ENCODE peak calls at places on chromosome 10, in ten cellular contexts. M, V, Z, H, O, A, P, L, X and K are unnamed samples.

GRCh38 chr10:3774018-3774813 is 10.8 kb downstream of the KLF6 start:
- DNase-seq in Z (no peak), L (peak; percentile 72), V (no peak), H (no peak), P (no peak), A (no peak), X (no peak), O (no peak), M (no peak), K (no peak)

GRCh38 chr10:69421611-69422308 is 5.0 kb upstream of the TACR2 start:
- DNase-seq in X (peak; percentile 32), L (no peak), H (no peak), V (no peak), Z (no peak), A (no peak), O (no peak), P (no peak), M (peak; percentile 64), K (peak; percentile 51)

GRCh38 chr10:23217471-23217870 is 25.4 kb downstream of the PTF1A start:
- DNase-seq in M (no peak), X (no peak), A (no peak), H (no peak), Z (no peak), P (no peak), L (no peak), O (no peak), V (no peak), K (no peak)

GRCh38 chr10:31700222-31700621 is 228.4 kb downstream of the ARHGAP12 start:
- DNase-seq in V (no peak), L (no peak), A (peak; percentile 27), X (no peak), M (no peak), P (no peak), O (no peak), H (no peak), Z (no peak), K (no peak)

GRCh38 chr10:60441515-60441914 is 51.8 kb upstream of the ANK3 start:
- DNase-seq in L (no peak), Z (peak; percentile 23), P (peak; percentile 6), O (no peak), M (no peak), V (no peak), X (no peak), H (no peak), A (no peak), K (no peak)

GRCh38 chr10:79162861-79163662 is 94.3 kb downstream of the ZMIZ1 start:
- DNase-seq in L (no peak), V (no peak), X (no peak), M (no peak), H (no peak), A (no peak), P (no peak), Z (no peak), O (no peak), K (peak; percentile 73)

GRCh38 chr10:93376372-93377296 is 105.5 kb downstream of the MYOF start:
- DNase-seq in A (no peak), O (peak; percentile 26), H (peak; percentile 84), X (peak; percentile 69), M (peak; percentile 42), V (peak; percentile 72), L (peak; percentile 84), Z (peak; percentile 53), P (peak; percentile 80), K (peak; percentile 47)

GRCh38 chr10:132095403-132096113 is 29.8 kb downstream of the JAKMIP3 start:
- DNase-seq in P (no peak), O (peak; percentile 20), L (no peak), H (no peak), V (no peak), A (no peak), X (no peak), Z (no peak), M (no peak), K (no peak)

GRCh38 chr10:71970331-71970730 is 6.1 kb downstream of the CHST3 start:
- DNase-seq in X (peak; percentile 80), H (peak; percentile 89), L (no peak), O (peak; percentile 75), V (peak; percentile 60), A (no peak), Z (peak; percentile 75), P (no peak), M (no peak), K (peak; percentile 79)

GRCh38 chr10:73894245-73894971 is 16.5 kb upstream of the PLAU start:
- DNase-seq in M (no peak), A (no peak), P (no peak), L (no peak), X (no peak), Z (peak; percentile 56), V (no peak), O (no peak), H (no peak), K (no peak)

GRCh38 chr10:121774813-121775212 is 153.0 kb downstream of the ATE1 start:
- DNase-seq in V (no peak), A (no peak), Z (no peak), H (no peak), P (no peak), X (no peak), M (no peak), O (no peak), L (no peak), K (no peak)

GRCh38 chr10:6173203-6173602 is 29.5 kb upstream of the PFKFB3 start:
- DNase-seq in V (no peak), L (no peak), P (no peak), O (no peak), Z (peak; percentile 52), M (peak; percentile 45), X (no peak), A (no peak), H (peak; percentile 69), K (no peak)

GRCh38 chr10:125629758-125630376 is 53.1 kb downstream of the TEX36 start:
- DNase-seq in M (no peak), P (peak; percentile 66), V (peak; percentile 66), X (no peak), O (no peak), L (peak; percentile 24), H (peak; percentile 9), Z (peak; percentile 50), A (no peak), K (no peak)

GRCh38 chr10:68594405-68594804 is 34.3 kb downstream of the TET1 start:
- DNase-seq in H (no peak), Z (peak; percentile 71), X (no peak), V (no peak), P (peak; percentile 50), A (no peak), O (no peak), M (no peak), L (no peak), K (no peak)

GRCh38 chr10:121113385-121113696 is 262.2 kb downstream of the WDR11 start:
- DNase-seq in P (peak; percentile 34), V (no peak), M (no peak), Z (no peak), X (no peak), H (no peak), A (no peak), L (no peak), O (no peak), K (no peak)

GRCh38 chr10:47046321-47047126 is 135.3 kb downstream of the PTPN20 start:
- DNase-seq in L (no peak), Z (no peak), V (no peak), O (no peak), M (no peak), X (no peak), H (no peak), P (no peak), A (no peak), K (no peak)

DNA sequence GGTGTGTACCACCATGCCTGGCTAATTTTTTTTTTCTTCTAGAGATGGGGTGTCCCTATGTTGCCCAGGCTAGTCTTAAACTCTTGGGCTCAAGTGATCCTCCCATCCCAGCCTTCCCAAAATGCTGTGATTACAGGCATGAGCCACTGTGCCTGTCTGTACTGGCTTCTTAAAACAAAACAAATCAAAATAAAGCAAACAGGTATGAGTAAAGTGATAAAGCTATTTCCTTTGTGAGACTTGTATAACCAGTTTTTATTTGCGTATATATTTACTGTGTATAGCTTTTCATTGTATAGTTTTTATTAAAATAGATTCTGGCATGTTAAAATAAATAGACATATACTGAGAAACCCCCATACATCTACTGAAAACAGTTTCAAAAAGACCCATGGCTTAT is 14.3 kb downstream of the LCOR start:
- DNase-seq in A (no peak), M (no peak), L (no peak), V (no peak), O (no peak), P (no peak), Z (no peak), X (peak; percentile 11), H (no peak), K (no peak)
- TF ChIP-seq POLR2AphosphoS5 in A (no peak), M (no peak), L (no peak), V (no peak), O (no peak), P (no peak), Z (no peak), X (peak; percentile 32), H (no peak), K (no peak)

DNA sequence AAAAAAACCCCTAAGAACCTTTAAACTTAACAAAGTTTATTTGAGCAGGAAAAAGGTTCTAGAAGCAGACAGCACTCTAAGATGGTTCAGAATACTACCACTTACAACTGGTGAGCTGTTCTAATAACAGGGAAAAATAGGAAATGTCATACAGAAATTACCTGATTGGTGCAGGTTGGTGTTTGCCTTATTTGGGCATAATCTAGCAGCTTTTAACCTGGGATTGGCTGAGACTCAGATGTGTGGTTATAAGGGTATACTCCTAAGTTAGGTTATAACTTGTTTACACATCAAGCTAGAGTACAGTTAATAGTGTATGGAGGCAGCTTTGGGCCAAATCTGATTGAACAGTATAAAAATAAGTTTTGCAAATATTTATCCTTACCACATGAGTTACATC is 59.8 kb downstream of the MAPK8 start:
- DNase-seq in V (no peak), Z (no peak), P (no peak), A (no peak), O (no peak), H (no peak), X (no peak), L (no peak), M (no peak), K (no peak)
- H3K4me1 ChIP-seq in V (peaks cover 15% of the 10 kb centered on the region), Z (peaks cover 18% of the 10 kb centered on the region), P (peaks cover 2% of the 10 kb centered on the region), A (peaks cover 19% of the 10 kb centered on the region), O (peaks cover 33% of the 10 kb centered on the region), H (peaks cover 5% of the 10 kb centered on the region), X (no peaks in the 10 kb centered on the region), L (peaks cover 15% of the 10 kb centered on the region), M (peaks cover 10% of the 10 kb centered on the region), K (no peaks in the 10 kb centered on the region)

GRCh38 chr10:123087348-123087747 is 48.4 kb upstream of the HMX3 start:
- DNase-seq in P (no peak), V (no peak), Z (no peak), A (no peak), M (no peak), L (no peak), H (no peak), X (no peak), O (no peak), K (no peak)
- TF ChIP-seq POLR2AphosphoS5 in P (no peak), V (no peak), Z (no peak), A (no peak), M (no peak), L (no peak), H (no peak), X (no peak), O (no peak), K (no peak)

DNA sequence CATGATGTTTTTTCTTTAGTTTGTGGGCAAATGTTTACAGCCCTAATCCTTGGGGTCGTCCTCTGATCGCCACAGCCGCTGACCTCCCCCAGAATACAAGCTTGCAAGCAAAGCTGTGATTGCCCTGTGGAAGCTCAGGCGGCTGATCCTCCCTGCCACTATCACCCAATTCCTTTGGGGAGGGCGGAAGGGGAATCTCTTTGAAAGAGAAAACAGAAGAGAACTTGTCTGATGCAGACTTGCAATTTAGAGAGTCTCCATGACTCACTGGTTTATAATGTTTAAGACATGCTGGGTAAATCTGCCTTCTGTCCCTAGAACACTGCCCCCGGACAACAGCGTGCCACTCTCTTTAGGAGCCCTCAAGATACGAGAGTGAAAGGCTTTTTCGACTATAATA is 75.5 kb downstream of the NRP1 start:
- DNase-seq in V (no peak), L (no peak), Z (no peak), H (no peak), M (no peak), O (no peak), P (no peak), X (no peak), A (no peak), K (no peak)
- H3K4me1 ChIP-seq in V (peaks cover 5% of the 10 kb centered on the region), L (peaks cover 31% of the 10 kb centered on the region), Z (no peaks in the 10 kb centered on the region), H (peaks cover 6% of the 10 kb centered on the region), M (no peaks in the 10 kb centered on the region), O (peaks cover 15% of the 10 kb centered on the region), P (peaks cover 6% of the 10 kb centered on the region), X (no peaks in the 10 kb centered on the region), A (peaks cover 6% of the 10 kb centered on the region), K (no peaks in the 10 kb centered on the region)